ENCODE peak calls at places on chromosomes 2 and 18, in six cellular contexts. L is right lobe of liver, H is stomach, J is fibroblast of lung, V is uterus, E is heart right ventricle. W is an unnamed sample. For H3K4me1, the result is how much of the 10 kb centered on the place peaks cover.

GRCh38 chr2:168211664-168212163 is 35.7 kb downstream of the STK39 start:
- DNase-seq in L (no peak), H (no peak), J (peak), V (no peak), E (no peak), W (no peak)

GRCh38 chr2:70935468-70936164 is at the start of gene ATP6V1B1:
- DNase-seq in L (no peak), H (peak), J (no peak), V (no peak), E (no peak), W (peak)

GRCh38 chr2:65228249-65228750 is 669 bp downstream of the ACTR2 start:
- DNase-seq in L (no peak), H (no peak), J (peak), V (no peak), E (no peak), W (no peak)

GRCh38 chr2:202911513-202912341 is at the start of the genes CARF and WDR12:
- DNase-seq in L (peak), H (peak), J (peak), V (peak), E (peak), W (peak)

GRCh38 chr18:74013955-74014354 is 133.7 kb downstream of the FBXO15 start:
- DNase-seq in L (no peak), H (no peak), J (peak), V (no peak), E (no peak), W (no peak)

GRCh38 chr2:176812376-176812775 is 400.2 kb upstream of the HNRNPA3 start:
- DNase-seq in L (no peak), H (no peak), J (no peak), V (no peak), E (no peak), W (no peak)

GRCh38 chr2:55419236-55419513 is 481 bp downstream of the CCDC88A start:
- DNase-seq in L (no peak), H (no peak), J (peak), V (no peak), E (no peak), W (no peak)

GRCh38 chr2:227335713-227336112 is 10.7 kb downstream of the MFF start:
- DNase-seq in L (no peak), H (no peak), J (no peak), V (no peak), E (no peak), W (no peak)

GRCh38 chr2:213122730-213123129 is 28.7 kb downstream of the IKZF2 start:
- DNase-seq in L (no peak), H (no peak), J (no peak), V (no peak), E (no peak), W (no peak)

GRCh38 chr2:83113953-83114352 is 1345.1 kb downstream of the SUCLG1 start:
- DNase-seq in L (no peak), H (no peak), J (no peak), V (no peak), E (no peak), W (no peak)

GRCh38 chr2:171056307-171056706 is 104.4 kb downstream of the TLK1 start:
- DNase-seq in L (no peak), H (no peak), J (peak), V (no peak), E (no peak), W (no peak)

GRCh38 chr2:190649035-190649797 is at the start of gene NAB1:
- DNase-seq in L (peak), H (peak), J (peak), V (peak), E (peak), W (peak)

GRCh38 chr2:14423145-14423906 is 209.2 kb upstream of the LRATD1 start:
- DNase-seq in L (no peak), H (no peak), J (peak), V (no peak), E (no peak), W (no peak)

GRCh38 chr2:48719480-48720177 is 35.9 kb downstream of the LHCGR start:
- DNase-seq in L (no peak), H (no peak), J (peak), V (no peak), E (no peak), W (no peak)

GRCh38 chr2:77013457-77013856 is 508.7 kb downstream of the LRRTM4 start:
- DNase-seq in L (no peak), H (no peak), J (no peak), V (no peak), E (no peak), W (no peak)

GRCh38 chr2:233418052-233418760 is 63.9 kb downstream of the DGKD start:
- DNase-seq in L (no peak), H (peak), J (no peak), V (no peak), E (no peak), W (no peak)
- H3K4me1 ChIP-seq in L (under half), H (half or more), J (under half), V (under half), E (half or more), W (under half)

GRCh38 chr2:143577489-143577888 is 448.3 kb downstream of the ARHGAP15 start:
- DNase-seq in L (no peak), H (no peak), J (no peak), V (no peak), E (no peak), W (no peak)

GRCh38 chr2:143574069-143574468 is 444.9 kb downstream of the ARHGAP15 start:
- DNase-seq in L (no peak), H (no peak), J (no peak), V (no peak), E (no peak), W (no peak)

GRCh38 chr2:143572421-143572820 is 443.2 kb downstream of the ARHGAP15 start:
- DNase-seq in L (no peak), H (no peak), J (no peak), V (no peak), E (no peak), W (no peak)

GRCh38 chr2:143579456-143579855 is 450.2 kb downstream of the ARHGAP15 start:
- DNase-seq in L (no peak), H (no peak), J (no peak), V (no peak), E (no peak), W (no peak)

DNA sequence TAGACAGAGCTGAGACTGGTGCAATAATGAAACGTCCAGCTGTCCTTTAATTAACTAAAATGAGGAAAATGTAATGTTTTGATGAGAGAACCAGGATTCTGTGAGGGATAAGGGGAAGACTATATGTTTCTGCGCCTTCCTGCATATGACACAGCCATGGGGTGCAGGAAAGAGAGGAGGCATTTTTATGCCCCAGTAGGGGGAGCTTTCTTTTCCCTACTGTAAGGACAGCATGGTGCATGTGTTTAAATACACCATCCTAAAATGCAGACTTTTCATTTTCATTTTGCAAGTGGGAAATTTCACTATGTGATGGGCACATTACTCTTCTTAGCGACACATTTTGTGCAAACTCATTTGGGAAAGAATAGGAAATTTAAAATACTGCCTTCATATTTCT is 446.1 kb downstream of the ARHGAP15 start:
- DNase-seq in L (no peak), H (no peak), J (no peak), V (no peak), E (no peak), W (no peak)
- TF ChIP-seq CTCF in L (peak), H (no peak), J (peak), V (no peak), E (no peak), W (no peak)

GRCh38 chr2:230225486-230225885 is at the start of gene SP140:
- DNase-seq in L (peak), H (peak), J (no peak), V (no peak), E (peak), W (peak)

GRCh38 chr2:230224458-230224857 is 1.1 kb upstream of the SP140 start:
- DNase-seq in L (no peak), H (no peak), J (no peak), V (no peak), E (no peak), W (no peak)

GRCh38 chr2:230230087-230230486 is 4.6 kb downstream of the SP140 start:
- DNase-seq in L (no peak), H (no peak), J (peak), V (no peak), E (no peak), W (no peak)

GRCh38 chr2:230227216-230227615 is 1.7 kb downstream of the SP140 start:
- DNase-seq in L (no peak), H (no peak), J (no peak), V (no peak), E (no peak), W (no peak)

GRCh38 chr2:230226090-230226551 is 585 bp downstream of the SP140 start:
- DNase-seq in L (no peak), H (no peak), J (no peak), V (no peak), E (no peak), W (no peak)
- H3K4me1 ChIP-seq in L (under half), H (under half), J (under half), V (under half), E (under half), W (under half)

GRCh38 chr18:31042391-31043181 is at the start of gene DSC3:
- DNase-seq in L (peak), H (no peak), J (peak), V (no peak), E (no peak), W (peak)
- TF ChIP-seq CTCF in L (no peak), H (no peak), J (no peak), V (no peak), E (no peak), W (no peak)

GRCh38 chr18:23129355-23130002 is 5.8 kb upstream of the CABLES1 start:
- DNase-seq in L (no peak), H (no peak), J (no peak), V (no peak), E (no peak), W (no peak)

GRCh38 chr18:23127145-23127544 is 8.1 kb upstream of the CABLES1 start:
- DNase-seq in L (no peak), H (no peak), J (no peak), V (no peak), E (no peak), W (no peak)

GRCh38 chr18:23121133-23121532 is 14.2 kb upstream of the CABLES1 start:
- DNase-seq in L (no peak), H (no peak), J (no peak), V (no peak), E (no peak), W (no peak)

GRCh38 chr18:23131693-23132319 is 3.5 kb upstream of the CABLES1 start:
- DNase-seq in L (no peak), H (peak), J (peak), V (peak), E (peak), W (no peak)

GRCh38 chr18:23126352-23127056 is 8.8 kb upstream of the CABLES1 start:
- DNase-seq in L (no peak), H (no peak), J (no peak), V (no peak), E (no peak), W (no peak)
- H3K4me1 ChIP-seq in L (under half), H (under half), J (under half), V (under half), E (under half), W (under half)

DNA sequence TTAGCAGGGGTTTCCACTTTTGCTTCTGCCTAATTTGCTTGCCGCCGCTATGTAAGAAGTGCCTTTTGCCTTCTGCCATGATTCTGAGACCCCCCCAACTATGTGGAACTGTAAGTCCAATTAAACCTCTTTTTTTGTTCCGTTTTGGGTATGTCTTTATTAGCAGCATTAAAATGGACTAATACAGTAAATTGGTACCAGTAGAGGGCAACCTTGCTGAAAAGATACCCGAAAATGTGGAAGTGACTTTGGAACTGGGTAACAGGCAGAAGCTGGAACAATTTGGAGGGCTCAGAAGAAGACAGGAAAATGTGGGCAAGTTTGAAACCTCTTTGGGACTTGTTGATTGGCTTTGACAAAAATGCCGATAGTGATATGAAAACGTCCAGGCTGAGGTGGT is 216.1 kb upstream of the FSIP2 start:
- DNase-seq in L (no peak), H (no peak), J (no peak), V (no peak), E (no peak), W (no peak)
- TF ChIP-seq CTCF in L (no peak), H (no peak), J (no peak), V (no peak), E (no peak), W (no peak)

GRCh38 chr18:48227206-48227605 is 182.0 kb downstream of the ZBTB7C start:
- DNase-seq in L (no peak), H (no peak), J (no peak), V (no peak), E (no peak), W (no peak)
- H3K4me1 ChIP-seq in L (under half), H (under half), J (under half), V (under half), E (under half), W (under half)